ENCODE peak calls at places on chromosomes 3 and 15, in eight cellular contexts. T is Calu3, W is neural crest cell, Q is B cell, R is mammary epithelial cell, B is foreskin fibroblast, G is HFFc6, E is bronchial epithelial cell. D is an unnamed sample.

GRCh38 chr3:88046731-88047130 is 12.1 kb downstream of the CGGBP1 start:
- DNase-seq in T (no peak), W (no peak), Q (no peak), R (no peak), B (no peak), G (no peak), E (no peak), D (no peak)

GRCh38 chr3:13884851-13885703 is 5.2 kb upstream of the WNT7A start:
- DNase-seq in T (peak), W (no peak), Q (peak), R (peak), B (no peak), G (no peak), E (peak), D (peak)

GRCh38 chr15:38954090-38954489 is 389.5 kb upstream of the RASGRP1 start:
- DNase-seq in T (no peak), W (no peak), Q (no peak), R (no peak), B (no peak), G (no peak), E (no peak), D (no peak)

GRCh38 chr3:169964176-169964575 is 2.4 kb upstream of the SEC62 start:
- DNase-seq in T (no peak), W (no peak), Q (no peak), R (peak), B (peak), G (peak), E (peak), D (no peak)

GRCh38 chr3:101720851-101721649 is 3.4 kb upstream of the CEP97 start:
- DNase-seq in T (no peak), W (no peak), Q (no peak), R (peak), B (peak), G (no peak), E (peak), D (no peak)

GRCh38 chr3:73924063-73924462 is 299.3 kb upstream of the PDZRN3 start:
- DNase-seq in T (no peak), W (no peak), Q (no peak), R (no peak), B (no peak), G (no peak), E (no peak), D (no peak)

GRCh38 chr3:17747184-17747889 is 4.9 kb upstream of the TBC1D5 start:
- DNase-seq in T (no peak), W (no peak), Q (peak), R (no peak), B (no peak), G (no peak), E (no peak), D (peak)

GRCh38 chr15:26129852-26130251 is 266.7 kb upstream of the ATP10A start:
- DNase-seq in T (no peak), W (no peak), Q (no peak), R (no peak), B (no peak), G (no peak), E (no peak), D (no peak)

GRCh38 chr3:105965384-105965783 is 96.6 kb upstream of the CBLB start:
- DNase-seq in T (no peak), W (no peak), Q (no peak), R (no peak), B (peak), G (no peak), E (no peak), D (no peak)

GRCh38 chr15:55835866-55836265 is 92.9 kb upstream of the PRTG start:
- DNase-seq in T (no peak), W (no peak), Q (no peak), R (no peak), B (no peak), G (no peak), E (no peak), D (no peak)

GRCh38 chr3:158453865-158454264 is 117.1 kb upstream of the MLF1 start:
- DNase-seq in T (no peak), W (no peak), Q (no peak), R (no peak), B (no peak), G (no peak), E (no peak), D (no peak)

GRCh38 chr3:170809975-170810357 is 60.0 kb downstream of the RPL22L1 start:
- DNase-seq in T (peak), W (no peak), Q (no peak), R (peak), B (peak), G (peak), E (peak), D (no peak)

GRCh38 chr3:149407898-149408297 is 30.4 kb upstream of the TM4SF1 start:
- DNase-seq in T (no peak), W (no peak), Q (no peak), R (no peak), B (no peak), G (no peak), E (no peak), D (no peak)

GRCh38 chr3:177410734-177411133 is 213.5 kb upstream of the TBL1XR1 start:
- DNase-seq in T (peak), W (no peak), Q (no peak), R (no peak), B (no peak), G (no peak), E (no peak), D (no peak)

GRCh38 chr3:30162579-30162978 is 443.8 kb upstream of the TGFBR2 start:
- DNase-seq in T (no peak), W (no peak), Q (no peak), R (peak), B (peak), G (peak), E (peak), D (no peak)

GRCh38 chr3:141514382-141514781 is 27.6 kb downstream of the RASA2 start:
- DNase-seq in T (no peak), W (no peak), Q (no peak), R (no peak), B (no peak), G (no peak), E (no peak), D (no peak)

GRCh38 chr3:190596341-190597285 is 82.7 kb downstream of the IL1RAP start:
- DNase-seq in T (no peak), W (no peak), Q (no peak), R (no peak), B (no peak), G (no peak), E (peak), D (no peak)

GRCh38 chr3:111151438-111151837 is 79.8 kb downstream of the NECTIN3 start:
- DNase-seq in T (peak), W (no peak), Q (no peak), R (peak), B (peak), G (peak), E (peak), D (no peak)

GRCh38 chr15:64009798-64010241 is 36.5 kb downstream of the DAPK2 start:
- DNase-seq in T (no peak), W (no peak), Q (peak), R (peak), B (peak), G (peak), E (peak), D (no peak)

GRCh38 chr15:62895139-62895866 is 147.2 kb upstream of the TPM1 start:
- DNase-seq in T (peak), W (no peak), Q (no peak), R (peak), B (peak), G (peak), E (peak), D (no peak)

GRCh38 chr3:142894493-142894892 is 5.6 kb upstream of the PCOLCE2 start:
- DNase-seq in T (no peak), W (no peak), Q (no peak), R (no peak), B (no peak), G (no peak), E (no peak), D (no peak)

GRCh38 chr3:5304188-5304587 is 116.7 kb downstream of the EDEM1 start:
- DNase-seq in T (no peak), W (no peak), Q (no peak), R (no peak), B (no peak), G (no peak), E (no peak), D (no peak)

GRCh38 chr3:186060222-186060621 is 48.7 kb downstream of the ETV5 start:
- DNase-seq in T (no peak), W (no peak), Q (no peak), R (no peak), B (no peak), G (no peak), E (no peak), D (peak)

GRCh38 chr3:49740427-49740826 is 16.7 kb upstream of the GMPPB start:
- DNase-seq in T (no peak), W (no peak), Q (no peak), R (no peak), B (no peak), G (no peak), E (no peak), D (no peak)

GRCh38 chr3:157858821-157859220 is 247.4 kb downstream of the SHOX2 start:
- DNase-seq in T (no peak), W (no peak), Q (no peak), R (peak), B (no peak), G (no peak), E (peak), D (no peak)

GRCh38 chr3:100041328-100041749 is 73.0 kb downstream of the FILIP1L start:
- DNase-seq in T (no peak), W (no peak), Q (no peak), R (peak), B (peak), G (peak), E (peak), D (no peak)

GRCh38 chr3:192772495-192772894 is 45.2 kb upstream of the FGF12 start:
- DNase-seq in T (peak), W (peak), Q (no peak), R (peak), B (no peak), G (peak), E (peak), D (peak)

GRCh38 chr3:111033470-111034108 is 38.0 kb upstream of the NECTIN3 start:
- DNase-seq in T (no peak), W (no peak), Q (no peak), R (no peak), B (no peak), G (no peak), E (peak), D (no peak)

GRCh38 chr15:101500865-101501551 is 11.5 kb upstream of the PCSK6 start:
- DNase-seq in T (no peak), W (no peak), Q (no peak), R (no peak), B (no peak), G (no peak), E (peak), D (peak)

GRCh38 chr3:54572197-54572895 is 355.5 kb downstream of the LRTM1 start:
- DNase-seq in T (no peak), W (no peak), Q (no peak), R (peak), B (no peak), G (no peak), E (peak), D (no peak)

GRCh38 chr15:29090617-29091466 is 178.8 kb downstream of the NSMCE3 start:
- DNase-seq in T (no peak), W (peak), Q (peak), R (no peak), B (peak), G (no peak), E (no peak), D (peak)

GRCh38 chr3:136818851-136819783 is at the start of gene SLC35G2:
- DNase-seq in T (peak), W (peak), Q (peak), R (peak), B (peak), G (peak), E (peak), D (peak)

GRCh38 chr15:91104111-91104510 is 4.1 kb downstream of the SV2B start:
- DNase-seq in T (no peak), W (no peak), Q (no peak), R (no peak), B (no peak), G (no peak), E (no peak), D (no peak)

GRCh38 chr3:161559177-161559998 is 62.8 kb downstream of the OTOL1 start:
- DNase-seq in T (peak), W (peak), Q (no peak), R (peak), B (peak), G (peak), E (peak), D (no peak)

GRCh38 chr15:62360286-62360685 is 195.2 kb upstream of the C2CD4B start:
- DNase-seq in T (no peak), W (no peak), Q (no peak), R (no peak), B (peak), G (no peak), E (no peak), D (no peak)

GRCh38 chr15:83446904-83447708 is at the start of gene SH3GL3:
- DNase-seq in T (peak), W (peak), Q (no peak), R (peak), B (peak), G (peak), E (peak), D (peak)
- TF ChIP-seq CTCF in T (no peak), W (peak), Q (no peak), R (peak), B (peak), G (peak), E (peak), D (no peak)

DNA sequence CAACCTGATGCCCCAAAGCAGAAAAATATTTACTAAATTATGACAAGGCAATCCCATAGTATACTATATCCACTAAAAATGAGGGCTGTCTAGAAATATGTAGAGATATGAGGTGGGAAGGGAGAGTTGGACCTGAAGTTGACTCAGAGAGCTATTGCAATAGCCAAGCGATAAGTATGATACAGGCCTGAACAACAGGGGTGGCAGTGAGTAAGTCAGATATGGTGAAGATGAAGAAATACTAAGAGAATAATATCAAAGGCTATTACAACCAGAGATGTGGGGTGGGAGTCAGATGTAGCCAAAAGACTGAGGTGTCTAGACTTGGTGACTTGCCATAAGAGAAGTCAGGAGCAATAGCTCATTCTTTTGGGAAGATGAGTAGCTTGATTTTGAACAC is 9.2 kb downstream of the HSPBAP1 start:
- DNase-seq in T (no peak), W (no peak), Q (no peak), R (peak), B (no peak), G (peak), E (peak), D (no peak)
- TF ChIP-seq CTCF in T (no peak), W (no peak), Q (no peak), R (no peak), B (no peak), G (no peak), E (no peak), D (no peak)

GRCh38 chr15:34437687-34438086 is at the start of gene GOLGA8A:
- DNase-seq in T (peak), W (peak), Q (peak), R (peak), B (peak), G (no peak), E (peak), D (peak)

GRCh38 chr15:34436126-34436955 is 1.3 kb downstream of the GOLGA8A start:
- DNase-seq in T (no peak), W (peak), Q (peak), R (no peak), B (no peak), G (no peak), E (no peak), D (peak)

GRCh38 chr15:34434627-34435305 is 2.8 kb downstream of the GOLGA8A start:
- DNase-seq in T (no peak), W (no peak), Q (no peak), R (no peak), B (no peak), G (no peak), E (no peak), D (no peak)

GRCh38 chr15:34435658-34436057 is 1.9 kb downstream of the GOLGA8A start:
- DNase-seq in T (no peak), W (no peak), Q (no peak), R (no peak), B (no peak), G (no peak), E (no peak), D (no peak)

DNA sequence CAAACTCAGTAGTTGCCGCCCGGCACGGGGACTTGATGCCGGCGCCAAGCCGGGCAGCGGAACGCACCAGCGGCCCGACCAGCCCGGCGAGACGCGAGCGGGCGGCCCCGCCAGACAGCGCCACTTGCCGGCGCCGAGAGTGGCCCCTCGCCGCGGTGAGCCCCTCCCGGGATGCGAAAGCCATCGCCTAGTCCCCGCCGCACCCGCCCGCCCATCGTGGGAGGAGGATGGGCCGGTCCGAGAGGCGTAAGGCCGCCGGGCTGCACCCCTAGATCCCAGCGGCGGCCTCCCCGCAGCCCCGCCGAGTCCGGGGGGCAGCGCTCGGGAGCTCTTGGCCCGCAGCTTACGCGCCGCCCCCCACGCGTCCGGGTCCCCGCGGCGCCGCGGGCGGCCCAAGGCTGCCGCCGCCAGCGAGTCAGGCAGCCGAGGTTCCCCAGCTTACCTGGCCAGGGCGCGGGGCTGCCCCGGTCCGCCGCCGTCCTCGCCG is 609 bp downstream of the GOLGA8A start:
- DNase-seq in T (peak), W (peak), Q (peak), R (peak), B (peak), G (no peak), E (no peak), D (peak)
- TF ChIP-seq CTCF in T (no peak), W (no peak), Q (no peak), R (no peak), B (no peak), G (no peak), E (peak), D (peak)

GRCh38 chr3:194458122-194458521 is 28.7 kb downstream of the ATP13A3 start:
- DNase-seq in T (no peak), W (no peak), Q (no peak), R (no peak), B (no peak), G (no peak), E (no peak), D (no peak)
- TF ChIP-seq CTCF in T (no peak), W (peak), Q (no peak), R (no peak), B (no peak), G (no peak), E (no peak), D (no peak)